ENCODE peak calls at places on chromosomes 6 and 20, in six cellular contexts. B, M, G, Q, U and L are unnamed samples.
A peak's percentile ranks its signal among the peaks of the same experiment; 100 is the strongest.

GRCh38 chr6:167855825-167856425 is 29.2 kb downstream of the AFDN start:
- DNase-seq in B (peak; percentile 82), M (no peak), G (peak; percentile 19), Q (no peak), U (no peak), L (no peak)

GRCh38 chr20:18360601-18361000 is 72.3 kb downstream of the ZNF133 start:
- DNase-seq in B (no peak), M (no peak), G (no peak), Q (no peak), U (no peak), L (no peak)

GRCh38 chr6:55664581-55665223 is 85.7 kb upstream of the HMGCLL1 start:
- DNase-seq in B (no peak), M (no peak), G (no peak), Q (no peak), U (no peak), L (no peak)

GRCh38 chr6:100001915-100002388 is 7.9 kb upstream of the MCHR2 start:
- DNase-seq in B (peak; percentile 50), M (no peak), G (peak; percentile 29), Q (peak; percentile 52), U (no peak), L (peak; percentile 51)

GRCh38 chr6:128492386-128492785 is 28.0 kb downstream of the PTPRK start:
- DNase-seq in B (no peak), M (no peak), G (no peak), Q (no peak), U (no peak), L (peak; percentile 28)

GRCh38 chr6:82614518-82614917 is 250.9 kb downstream of the TPBG start:
- DNase-seq in B (no peak), M (no peak), G (no peak), Q (no peak), U (no peak), L (no peak)

GRCh38 chr6:111478064-111478476 is 4.9 kb downstream of the REV3L start:
- DNase-seq in B (no peak), M (no peak), G (no peak), Q (no peak), U (no peak), L (no peak)

GRCh38 chr6:132025468-132025867 is 74.3 kb upstream of the CCN2 start:
- DNase-seq in B (no peak), M (no peak), G (no peak), Q (no peak), U (no peak), L (no peak)

GRCh38 chr6:164410017-164410416 is 899.4 kb downstream of the C6orf118 start:
- DNase-seq in B (no peak), M (no peak), G (no peak), Q (no peak), U (no peak), L (no peak)

GRCh38 chr20:38112249-38112942 is 52.7 kb downstream of the TGM2 start:
- DNase-seq in B (no peak), M (no peak), G (no peak), Q (no peak), U (peak; percentile 13), L (no peak)

GRCh38 chr20:35617397-35618031 is 1.9 kb downstream of the SPAG4 start:
- DNase-seq in B (peak; percentile 79), M (peak; percentile 37), G (no peak), Q (peak; percentile 81), U (peak; percentile 73), L (peak; percentile 69)

GRCh38 chr6:159002432-159003160 is 2.6 kb upstream of the RSPH3 start:
- DNase-seq in B (no peak), M (no peak), G (peak; percentile 85), Q (no peak), U (no peak), L (peak; percentile 13)

GRCh38 chr6:142478117-142478516 is 176.3 kb downstream of the ADGRG6 start:
- DNase-seq in B (peak; percentile 23), M (no peak), G (peak; percentile 48), Q (no peak), U (no peak), L (no peak)

GRCh38 chr6:166325383-166326042 is 16.8 kb downstream of the SFT2D1 start:
- DNase-seq in B (no peak), M (peak; percentile 43), G (no peak), Q (no peak), U (peak; percentile 35), L (no peak)

GRCh38 chr6:170212956-170213636 is 77.8 kb downstream of the DLL1 start:
- DNase-seq in B (no peak), M (no peak), G (no peak), Q (no peak), U (no peak), L (no peak)

GRCh38 chr6:149234051-149234962 is 83.2 kb upstream of the TAB2 start:
- DNase-seq in B (no peak), M (no peak), G (peak; percentile 48), Q (no peak), U (no peak), L (no peak)

DNA sequence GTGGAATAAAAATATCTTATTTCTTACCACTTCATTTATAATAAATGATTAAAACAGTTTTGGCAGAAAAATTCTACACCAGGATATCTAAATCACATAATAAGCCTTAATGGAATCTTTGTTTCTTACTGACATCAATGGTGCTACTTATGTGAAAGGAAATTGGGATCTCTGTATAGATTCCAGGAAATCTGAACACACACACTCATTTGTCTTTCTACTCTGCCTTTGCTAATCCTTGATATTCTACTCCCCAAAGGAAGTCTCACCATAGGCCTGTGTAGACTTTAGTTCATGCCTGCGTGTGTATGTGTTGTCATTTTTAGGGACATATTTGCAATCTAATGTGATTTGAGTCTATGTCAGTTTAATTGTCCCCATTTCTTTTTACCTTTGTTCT is 7.9 kb downstream of the ADGRB3 start:
- DNase-seq in B (no peak), M (no peak), G (no peak), Q (no peak), U (no peak), L (no peak)
- TF ChIP-seq JUND in B (no peak), M (no peak), G (no peak), Q (no peak), U (no peak), L (no peak)

GRCh38 chr20:63441777-63442493 is 30.5 kb downstream of the KCNQ2 start:
- DNase-seq in B (no peak), M (peak; percentile 26), G (peak; percentile 22), Q (peak; percentile 86), U (peak; percentile 79), L (peak; percentile 83)
- TF ChIP-seq JUND in B (no peak), M (no peak), G (no peak), Q (no peak), U (no peak), L (no peak)

GRCh38 chr6:133818320-133818719 is 70.6 kb upstream of the TCF21 start:
- DNase-seq in B (no peak), M (no peak), G (no peak), Q (no peak), U (no peak), L (no peak)

GRCh38 chr6:133820208-133820607 is 68.7 kb upstream of the TCF21 start:
- DNase-seq in B (no peak), M (no peak), G (no peak), Q (no peak), U (no peak), L (no peak)

GRCh38 chr6:133814797-133815196 is 74.1 kb upstream of the TCF21 start:
- DNase-seq in B (no peak), M (no peak), G (peak; percentile 6), Q (no peak), U (no peak), L (no peak)

GRCh38 chr6:133815313-133815712 is 73.6 kb upstream of the TCF21 start:
- DNase-seq in B (no peak), M (no peak), G (no peak), Q (no peak), U (no peak), L (no peak)

DNA sequence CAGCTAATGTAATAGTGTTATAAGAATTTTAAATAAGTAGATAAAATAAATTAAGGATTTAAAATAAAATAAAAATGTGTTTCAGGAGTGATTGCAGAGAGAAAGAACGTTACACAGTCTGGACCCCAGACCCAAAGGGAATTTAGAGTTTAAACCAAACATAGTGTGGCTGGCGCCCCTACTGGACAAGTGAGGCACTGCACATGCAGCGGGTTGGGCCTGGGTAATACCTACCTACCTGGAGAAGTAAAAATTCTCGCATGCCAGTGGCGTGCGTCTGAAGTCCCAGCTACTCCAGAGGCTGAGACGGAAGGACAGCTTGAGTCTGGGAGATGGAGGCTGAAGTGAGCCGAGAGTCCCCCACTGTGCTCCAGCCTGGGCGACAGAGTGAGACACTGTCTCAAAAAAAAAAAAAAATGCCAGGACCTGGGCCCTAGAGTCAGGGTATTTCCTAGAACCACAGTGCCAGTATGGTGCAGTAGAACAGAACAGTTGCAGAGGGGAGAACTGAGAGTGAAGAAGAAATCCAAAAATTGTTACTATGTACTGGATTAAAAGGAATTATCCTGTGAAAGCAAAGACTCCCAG is 71.4 kb upstream of the TCF21 start:
- DNase-seq in B (peak; percentile 60), M (no peak), G (peak; percentile 8), Q (peak; percentile 56), U (peak; percentile 96), L (peak; percentile 6)
- TF ChIP-seq JUND in B (no peak), M (no peak), G (no peak), Q (no peak), U (no peak), L (no peak)

GRCh38 chr6:34791842-34792604 is at the start of gene BLTP3A:
- DNase-seq in B (peak; percentile 96), M (no peak), G (peak; percentile 33), Q (peak; percentile 94), U (peak; percentile 75), L (peak; percentile 71)

GRCh38 chr6:34788111-34788510 is 3.8 kb upstream of the BLTP3A start:
- DNase-seq in B (no peak), M (no peak), G (no peak), Q (no peak), U (no peak), L (no peak)

GRCh38 chr6:34792605-34793500 is 970 bp downstream of the BLTP3A start:
- DNase-seq in B (peak; percentile 41), M (no peak), G (no peak), Q (peak; percentile 61), U (peak; percentile 43), L (peak; percentile 42)

GRCh38 chr6:34793877-34794276 is 2.0 kb downstream of the BLTP3A start:
- DNase-seq in B (no peak), M (no peak), G (no peak), Q (no peak), U (no peak), L (no peak)

DNA sequence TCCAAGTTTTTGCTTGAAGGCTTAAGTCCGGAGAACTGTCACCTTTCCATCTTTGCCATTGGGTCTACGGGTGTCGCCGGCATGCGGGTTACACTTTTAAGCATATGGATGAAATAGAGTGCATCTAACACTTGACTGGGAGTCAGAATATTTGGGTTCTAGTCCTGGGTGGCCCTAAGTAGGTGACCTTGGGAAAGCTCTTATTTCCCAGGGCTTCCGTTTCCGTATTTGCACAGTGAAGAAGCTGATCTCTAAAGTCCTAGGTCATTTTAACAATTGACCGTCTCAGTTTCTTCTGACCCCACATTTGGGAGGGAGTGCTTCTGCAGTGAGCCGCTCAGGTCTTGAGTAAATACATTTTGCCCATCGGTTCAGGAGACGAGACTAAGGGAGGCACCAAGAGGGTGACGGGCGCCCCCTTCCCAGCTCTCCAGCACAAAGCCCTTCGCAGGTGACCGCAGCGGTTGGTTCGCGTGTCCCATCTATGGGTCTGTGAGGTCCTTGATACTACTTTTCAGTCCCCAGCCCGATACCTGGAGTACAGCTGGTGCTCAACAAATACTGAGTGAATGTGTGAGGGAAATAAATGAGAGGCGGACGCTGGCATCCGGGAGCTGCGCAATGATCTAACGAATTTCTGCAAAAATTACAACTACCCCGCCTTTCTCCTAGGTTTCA is 580 bp upstream of the BLTP3A start:
- DNase-seq in B (peak; percentile 77), M (no peak), G (peak; percentile 10), Q (peak; percentile 78), U (peak; percentile 73), L (peak; percentile 78)
- TF ChIP-seq JUND in B (no peak), M (no peak), G (no peak), Q (no peak), U (no peak), L (no peak)